ENCODE peak calls at places on chromosomes 16 and 17, in eight cellular contexts. One of them, this sample, is unnamed. For H3K4me1, the result is how much of the 10 kb centered on the place peaks cover.

GRCh38 chr16:68548947-68549346 is 9.9 kb downstream of the ZFP90 start:
- DNase-seq in CD8-positive, alpha-beta T cell: peak
- DNase-seq in stomach: no peak
- DNase-seq in neural progenitor cell: no peak
- DNase-seq in uterus: no peak
- DNase-seq in K562: no peak
- DNase-seq in tibial nerve: no peak
- DNase-seq in pancreas: no peak
- DNase-seq in this sample: peak

GRCh38 chr16:78516006-78516405 is 416.6 kb downstream of the WWOX start:
- DNase-seq in CD8-positive, alpha-beta T cell: no peak
- DNase-seq in stomach: no peak
- DNase-seq in uterus: no peak
- DNase-seq in K562: no peak
- DNase-seq in pancreas: no peak
- DNase-seq in tibial nerve: no peak
- DNase-seq in neural progenitor cell: no peak
- DNase-seq in this sample: no peak

GRCh38 chr16:78004501-78004900 is 17.8 kb upstream of the CLEC3A start:
- DNase-seq in K562: no peak
- DNase-seq in CD8-positive, alpha-beta T cell: no peak
- DNase-seq in tibial nerve: no peak
- DNase-seq in stomach: no peak
- DNase-seq in uterus: no peak
- DNase-seq in pancreas: no peak
- DNase-seq in neural progenitor cell: no peak
- DNase-seq in this sample: no peak

GRCh38 chr17:66183529-66183928 is 8.4 kb downstream of the CEP112 start:
- DNase-seq in pancreas: no peak
- DNase-seq in neural progenitor cell: no peak
- DNase-seq in uterus: no peak
- DNase-seq in tibial nerve: no peak
- DNase-seq in stomach: no peak
- DNase-seq in K562: no peak
- DNase-seq in CD8-positive, alpha-beta T cell: no peak
- DNase-seq in this sample: no peak

GRCh38 chr17:28412131-28412530 is 6.1 kb upstream of the SLC46A1 start:
- DNase-seq in CD8-positive, alpha-beta T cell: no peak
- DNase-seq in uterus: no peak
- DNase-seq in stomach: no peak
- DNase-seq in neural progenitor cell: no peak
- DNase-seq in K562: no peak
- DNase-seq in tibial nerve: no peak
- DNase-seq in pancreas: no peak
- DNase-seq in this sample: no peak

GRCh38 chr16:72094266-72094610 is 591 bp downstream of the DHX38 start:
- DNase-seq in neural progenitor cell: peak
- DNase-seq in uterus: no peak
- DNase-seq in CD8-positive, alpha-beta T cell: no peak
- DNase-seq in K562: peak
- DNase-seq in stomach: no peak
- DNase-seq in tibial nerve: no peak
- DNase-seq in pancreas: no peak
- DNase-seq in this sample: no peak

GRCh38 chr16:11521019-11521418 is 65.7 kb downstream of the LITAF start:
- DNase-seq in CD8-positive, alpha-beta T cell: no peak
- DNase-seq in uterus: no peak
- DNase-seq in pancreas: no peak
- DNase-seq in stomach: no peak
- DNase-seq in neural progenitor cell: no peak
- DNase-seq in K562: no peak
- DNase-seq in tibial nerve: no peak
- DNase-seq in this sample: no peak

GRCh38 chr16:12323007-12323699 is 346.6 kb downstream of the SNX29 start:
- DNase-seq in CD8-positive, alpha-beta T cell: no peak
- DNase-seq in pancreas: no peak
- DNase-seq in tibial nerve: no peak
- DNase-seq in neural progenitor cell: peak
- DNase-seq in uterus: no peak
- DNase-seq in K562: no peak
- DNase-seq in stomach: no peak
- DNase-seq in this sample: peak

GRCh38 chr16:85750021-85750826 is 672 bp downstream of the C16orf74 start:
- DNase-seq in CD8-positive, alpha-beta T cell: peak
- DNase-seq in stomach: peak
- DNase-seq in pancreas: no peak
- DNase-seq in tibial nerve: no peak
- DNase-seq in uterus: no peak
- DNase-seq in K562: no peak
- DNase-seq in neural progenitor cell: peak
- DNase-seq in this sample: no peak

GRCh38 chr16:12661656-12662172 is 142.0 kb downstream of the CPPED1 start:
- DNase-seq in K562: peak
- DNase-seq in neural progenitor cell: peak
- DNase-seq in tibial nerve: no peak
- DNase-seq in pancreas: no peak
- DNase-seq in CD8-positive, alpha-beta T cell: no peak
- DNase-seq in stomach: no peak
- DNase-seq in uterus: no peak
- DNase-seq in this sample: no peak

GRCh38 chr16:8720080-8720966 is 45.9 kb downstream of the ABAT start:
- DNase-seq in uterus: no peak
- DNase-seq in stomach: no peak
- DNase-seq in neural progenitor cell: peak
- DNase-seq in K562: peak
- DNase-seq in CD8-positive, alpha-beta T cell: no peak
- DNase-seq in pancreas: no peak
- DNase-seq in tibial nerve: no peak
- DNase-seq in this sample: no peak

GRCh38 chr17:77451894-77452852 is 311.4 kb downstream of the SEC14L1 start:
- DNase-seq in K562: peak
- DNase-seq in tibial nerve: peak
- DNase-seq in pancreas: peak
- DNase-seq in CD8-positive, alpha-beta T cell: no peak
- DNase-seq in uterus: peak
- DNase-seq in stomach: peak
- DNase-seq in neural progenitor cell: peak
- DNase-seq in this sample: no peak

GRCh38 chr16:53744449-53744848 is 40.5 kb downstream of the FTO start:
- DNase-seq in CD8-positive, alpha-beta T cell: peak
- DNase-seq in stomach: no peak
- DNase-seq in K562: no peak
- DNase-seq in pancreas: no peak
- DNase-seq in tibial nerve: no peak
- DNase-seq in uterus: no peak
- DNase-seq in neural progenitor cell: no peak
- DNase-seq in this sample: no peak

GRCh38 chr17:38453951-38454421 is 25.7 kb downstream of the ARHGAP23 start:
- DNase-seq in uterus: peak
- DNase-seq in K562: no peak
- DNase-seq in CD8-positive, alpha-beta T cell: no peak
- DNase-seq in tibial nerve: no peak
- DNase-seq in pancreas: no peak
- DNase-seq in stomach: no peak
- DNase-seq in neural progenitor cell: peak
- DNase-seq in this sample: no peak

GRCh38 chr16:48561960-48562393 is 48.0 kb downstream of the N4BP1 start:
- DNase-seq in neural progenitor cell: no peak
- DNase-seq in stomach: no peak
- DNase-seq in uterus: no peak
- DNase-seq in CD8-positive, alpha-beta T cell: no peak
- DNase-seq in K562: no peak
- DNase-seq in pancreas: no peak
- DNase-seq in tibial nerve: no peak
- DNase-seq in this sample: no peak

GRCh38 chr16:56617212-56618085 is 8.1 kb upstream of the MT1E start:
- DNase-seq in K562: no peak
- DNase-seq in CD8-positive, alpha-beta T cell: peak
- DNase-seq in uterus: peak
- DNase-seq in tibial nerve: no peak
- DNase-seq in neural progenitor cell: peak
- DNase-seq in pancreas: peak
- DNase-seq in stomach: peak
- DNase-seq in this sample: peak

GRCh38 chr17:4230142-4230541 is 33.6 kb downstream of the ANKFY1 start:
- DNase-seq in pancreas: no peak
- DNase-seq in tibial nerve: peak
- DNase-seq in K562: no peak
- DNase-seq in CD8-positive, alpha-beta T cell: no peak
- DNase-seq in stomach: no peak
- DNase-seq in uterus: peak
- DNase-seq in neural progenitor cell: no peak
- DNase-seq in this sample: no peak

GRCh38 chr17:4232168-4232813 is 31.5 kb downstream of the ANKFY1 start:
- DNase-seq in CD8-positive, alpha-beta T cell: no peak
- DNase-seq in uterus: peak
- DNase-seq in neural progenitor cell: no peak
- DNase-seq in K562: no peak
- DNase-seq in stomach: no peak
- DNase-seq in tibial nerve: no peak
- DNase-seq in pancreas: no peak
- DNase-seq in this sample: no peak

GRCh38 chr17:4234406-4234805 is 29.4 kb downstream of the ANKFY1 start:
- DNase-seq in uterus: no peak
- DNase-seq in CD8-positive, alpha-beta T cell: no peak
- DNase-seq in tibial nerve: no peak
- DNase-seq in neural progenitor cell: no peak
- DNase-seq in stomach: no peak
- DNase-seq in K562: no peak
- DNase-seq in pancreas: no peak
- DNase-seq in this sample: no peak

GRCh38 chr17:4233668-4234258 is 30.0 kb downstream of the ANKFY1 start:
- DNase-seq in CD8-positive, alpha-beta T cell: no peak
- DNase-seq in pancreas: no peak
- DNase-seq in uterus: peak
- DNase-seq in neural progenitor cell: no peak
- DNase-seq in tibial nerve: no peak
- DNase-seq in stomach: no peak
- DNase-seq in K562: no peak
- DNase-seq in this sample: no peak

GRCh38 chr17:4229627-4230026 is 34.2 kb downstream of the ANKFY1 start:
- DNase-seq in tibial nerve: peak
- DNase-seq in neural progenitor cell: no peak
- DNase-seq in pancreas: no peak
- DNase-seq in stomach: no peak
- DNase-seq in K562: no peak
- DNase-seq in uterus: peak
- DNase-seq in CD8-positive, alpha-beta T cell: no peak
- DNase-seq in this sample: no peak
- H3K4me3 ChIP-seq in tibial nerve: no peak
- H3K4me3 ChIP-seq in neural progenitor cell: no peak
- H3K4me3 ChIP-seq in pancreas: no peak
- H3K4me3 ChIP-seq in stomach: no peak
- H3K4me3 ChIP-seq in K562: no peak
- H3K4me3 ChIP-seq in uterus: no peak
- H3K4me3 ChIP-seq in CD8-positive, alpha-beta T cell: no peak
- H3K4me3 ChIP-seq in this sample: no peak

DNA sequence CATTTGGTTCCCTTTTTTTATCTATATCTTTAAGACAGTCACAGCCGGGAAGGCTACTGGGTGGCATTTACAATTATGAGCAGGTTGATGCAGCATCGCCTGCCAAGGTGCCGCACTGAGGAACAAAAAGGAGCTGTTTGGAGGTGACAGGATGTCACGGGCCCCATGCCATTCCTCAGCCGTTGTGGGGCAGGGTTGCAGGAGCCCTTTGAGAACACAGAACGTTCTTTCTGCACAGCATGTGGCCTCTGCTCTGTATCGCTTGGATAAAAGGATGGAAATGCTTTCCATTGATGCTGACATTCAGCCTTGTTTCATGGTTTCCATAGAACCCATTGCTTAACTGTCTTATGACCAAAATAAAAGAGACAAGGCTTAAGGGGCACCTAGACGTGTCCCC is 141.9 kb upstream of the CDH5 start:
- DNase-seq in CD8-positive, alpha-beta T cell: no peak
- DNase-seq in uterus: no peak
- DNase-seq in pancreas: no peak
- DNase-seq in stomach: no peak
- DNase-seq in neural progenitor cell: peak
- DNase-seq in K562: no peak
- DNase-seq in tibial nerve: no peak
- DNase-seq in this sample: no peak
- H3K4me1 ChIP-seq in CD8-positive, alpha-beta T cell: under half
- H3K4me1 ChIP-seq in uterus: under half
- H3K4me1 ChIP-seq in pancreas: under half
- H3K4me1 ChIP-seq in stomach: under half
- H3K4me1 ChIP-seq in neural progenitor cell: under half
- H3K4me1 ChIP-seq in K562: under half
- H3K4me1 ChIP-seq in tibial nerve: under half
- H3K4me1 ChIP-seq in this sample: under half

DNA sequence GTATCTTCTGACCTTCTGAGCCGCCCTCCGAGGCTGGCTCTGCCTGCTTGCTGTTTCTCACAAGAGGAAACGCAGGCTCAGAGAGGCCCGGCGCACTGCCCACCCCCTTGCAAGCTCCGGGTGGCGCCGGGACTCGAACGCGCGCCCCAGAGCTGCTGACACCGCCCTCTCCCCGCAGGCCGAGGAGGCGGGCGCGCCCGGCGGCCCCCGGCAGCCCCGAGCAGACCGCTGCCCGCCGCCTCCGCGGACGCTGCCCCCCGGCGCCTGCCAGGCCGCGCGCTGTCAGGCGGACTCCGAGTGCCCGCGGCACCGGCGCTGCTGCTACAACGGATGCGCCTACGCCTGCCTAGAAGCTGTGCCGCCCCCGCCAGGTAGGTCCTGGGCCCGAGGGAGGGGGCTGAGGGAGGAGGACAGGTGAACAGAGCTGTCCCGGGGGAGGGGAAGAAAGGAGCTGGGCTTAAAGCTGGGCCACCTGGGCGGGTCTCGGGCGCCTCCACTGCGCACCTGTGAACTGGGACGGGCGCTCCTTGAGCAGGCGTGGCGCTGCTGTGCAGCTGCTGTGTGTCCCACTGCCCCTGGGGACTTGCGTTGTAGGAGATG is 18.2 kb downstream of the WFDC1 start:
- DNase-seq in neural progenitor cell: peak
- DNase-seq in tibial nerve: no peak
- DNase-seq in uterus: no peak
- DNase-seq in stomach: no peak
- DNase-seq in pancreas: peak
- DNase-seq in CD8-positive, alpha-beta T cell: no peak
- DNase-seq in K562: no peak
- DNase-seq in this sample: no peak
- H3K27ac ChIP-seq in neural progenitor cell: no peak
- H3K27ac ChIP-seq in tibial nerve: no peak
- H3K27ac ChIP-seq in uterus: no peak
- H3K27ac ChIP-seq in stomach: no peak
- H3K27ac ChIP-seq in pancreas: no peak
- H3K27ac ChIP-seq in CD8-positive, alpha-beta T cell: no peak
- H3K27ac ChIP-seq in K562: no peak
- H3K27ac ChIP-seq in this sample: no peak

DNA sequence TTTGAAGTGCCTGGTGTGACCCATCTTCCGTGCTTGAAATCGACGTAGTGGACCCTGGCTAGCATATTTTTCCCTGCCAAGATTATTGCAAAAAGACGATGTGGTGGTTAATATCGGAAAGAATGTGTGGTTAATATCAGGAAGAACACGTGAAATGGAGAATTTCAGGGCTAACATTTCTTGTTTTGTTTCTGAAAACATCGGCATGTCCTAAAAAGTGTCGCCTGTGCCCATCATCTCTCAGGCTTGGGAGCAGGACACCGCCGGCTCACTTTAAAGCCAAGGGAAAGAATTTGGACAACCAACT is 345 bp upstream of the DCXR start:
- DNase-seq in neural progenitor cell: no peak
- DNase-seq in tibial nerve: no peak
- DNase-seq in stomach: no peak
- DNase-seq in uterus: no peak
- DNase-seq in CD8-positive, alpha-beta T cell: no peak
- DNase-seq in K562: no peak
- DNase-seq in pancreas: no peak
- DNase-seq in this sample: no peak
- H3K4me3 ChIP-seq in neural progenitor cell: peak
- H3K4me3 ChIP-seq in tibial nerve: peak
- H3K4me3 ChIP-seq in stomach: peak
- H3K4me3 ChIP-seq in uterus: peak
- H3K4me3 ChIP-seq in CD8-positive, alpha-beta T cell: peak
- H3K4me3 ChIP-seq in K562: peak
- H3K4me3 ChIP-seq in pancreas: no peak
- H3K4me3 ChIP-seq in this sample: peak

This sample was measured in effector memory CD4-positive, alpha-beta T cell.